ENCODE peak calls at places on chromosomes 16 and 17, in ten cellular contexts. O is K562, N is sigmoid colon, C is breast epithelium, R is GM12892, S is transverse colon, B is HCT116, J is spleen, T is GM12878, X is stomach. V is an unnamed sample.

GRCh38 chr17:72602517-72603345 is 481.9 kb downstream of the SOX9 start:
- DNase-seq in O (no peak), N (no peak), C (no peak), R (no peak), S (peak), B (peak), J (no peak), T (no peak), X (peak), V (no peak)

GRCh38 chr16:4341250-4341649 is 9.9 kb downstream of the PAM16 start:
- DNase-seq in O (no peak), N (no peak), C (no peak), R (no peak), S (no peak), B (no peak), J (no peak), T (no peak), X (no peak), V (no peak)

GRCh38 chr17:43546317-43547188 is at the start of gene ETV4:
- DNase-seq in O (peak), N (peak), C (peak), R (peak), S (peak), B (peak), J (peak), T (peak), X (peak), V (peak)

GRCh38 chr17:38702166-38702899 is 2.7 kb upstream of the MLLT6 start:
- DNase-seq in O (peak), N (peak), C (peak), R (peak), S (peak), B (peak), J (peak), T (no peak), X (peak), V (no peak)

GRCh38 chr16:80723981-80724380 is 80.4 kb downstream of the CDYL2 start:
- DNase-seq in O (no peak), N (no peak), C (no peak), R (no peak), S (no peak), B (no peak), J (no peak), T (no peak), X (no peak), V (no peak)

GRCh38 chr16:296276-296675 is 13.3 kb downstream of the PDIA2 start:
- DNase-seq in O (no peak), N (no peak), C (no peak), R (no peak), S (no peak), B (no peak), J (peak), T (no peak), X (no peak), V (no peak)

GRCh38 chr17:48427598-48427997 is 2.4 kb downstream of the SKAP1 start:
- DNase-seq in O (peak), N (no peak), C (no peak), R (peak), S (peak), B (no peak), J (no peak), T (no peak), X (no peak), V (peak)

GRCh38 chr17:45294506-45294905 is 22.3 kb downstream of the MAP3K14 start:
- DNase-seq in O (no peak), N (no peak), C (peak), R (no peak), S (no peak), B (no peak), J (no peak), T (no peak), X (peak), V (no peak)

GRCh38 chr17:47905221-47905733 is 9.2 kb downstream of the SP2 start:
- DNase-seq in O (no peak), N (peak), C (peak), R (no peak), S (peak), B (no peak), J (no peak), T (no peak), X (peak), V (no peak)

GRCh38 chr16:67040906-67041305 is 12.0 kb downstream of the CBFB start:
- DNase-seq in O (no peak), N (no peak), C (no peak), R (no peak), S (no peak), B (no peak), J (no peak), T (no peak), X (no peak), V (no peak)

GRCh38 chr17:49631496-49631895 is 46.4 kb downstream of the SPOP start:
- DNase-seq in O (no peak), N (no peak), C (no peak), R (no peak), S (no peak), B (no peak), J (no peak), T (no peak), X (no peak), V (no peak)

GRCh38 chr17:38671939-38672720 is 2.6 kb downstream of the EPOP start:
- DNase-seq in O (no peak), N (no peak), C (no peak), R (no peak), S (no peak), B (no peak), J (no peak), T (no peak), X (no peak), V (no peak)

GRCh38 chr17:35147313-35147982 is at the start of gene UNC45B:
- DNase-seq in O (no peak), N (no peak), C (no peak), R (no peak), S (no peak), B (no peak), J (peak), T (no peak), X (no peak), V (no peak)

GRCh38 chr16:4982056-4982867 is 24.1 kb downstream of the SEC14L5 start:
- DNase-seq in O (no peak), N (no peak), C (no peak), R (no peak), S (no peak), B (no peak), J (peak), T (no peak), X (no peak), V (no peak)

GRCh38 chr16:58037365-58038057 is 12.0 kb downstream of the MMP15 start:
- DNase-seq in O (no peak), N (no peak), C (no peak), R (no peak), S (no peak), B (no peak), J (no peak), T (no peak), X (no peak), V (no peak)

GRCh38 chr17:38454528-38454927 is 26.3 kb downstream of the ARHGAP23 start:
- DNase-seq in O (no peak), N (peak), C (peak), R (no peak), S (peak), B (peak), J (no peak), T (no peak), X (peak), V (no peak)

GRCh38 chr16:477287-477686 is 50.2 kb upstream of the CAPN15 start:
- DNase-seq in O (no peak), N (no peak), C (no peak), R (no peak), S (no peak), B (no peak), J (no peak), T (no peak), X (no peak), V (no peak)

DNA sequence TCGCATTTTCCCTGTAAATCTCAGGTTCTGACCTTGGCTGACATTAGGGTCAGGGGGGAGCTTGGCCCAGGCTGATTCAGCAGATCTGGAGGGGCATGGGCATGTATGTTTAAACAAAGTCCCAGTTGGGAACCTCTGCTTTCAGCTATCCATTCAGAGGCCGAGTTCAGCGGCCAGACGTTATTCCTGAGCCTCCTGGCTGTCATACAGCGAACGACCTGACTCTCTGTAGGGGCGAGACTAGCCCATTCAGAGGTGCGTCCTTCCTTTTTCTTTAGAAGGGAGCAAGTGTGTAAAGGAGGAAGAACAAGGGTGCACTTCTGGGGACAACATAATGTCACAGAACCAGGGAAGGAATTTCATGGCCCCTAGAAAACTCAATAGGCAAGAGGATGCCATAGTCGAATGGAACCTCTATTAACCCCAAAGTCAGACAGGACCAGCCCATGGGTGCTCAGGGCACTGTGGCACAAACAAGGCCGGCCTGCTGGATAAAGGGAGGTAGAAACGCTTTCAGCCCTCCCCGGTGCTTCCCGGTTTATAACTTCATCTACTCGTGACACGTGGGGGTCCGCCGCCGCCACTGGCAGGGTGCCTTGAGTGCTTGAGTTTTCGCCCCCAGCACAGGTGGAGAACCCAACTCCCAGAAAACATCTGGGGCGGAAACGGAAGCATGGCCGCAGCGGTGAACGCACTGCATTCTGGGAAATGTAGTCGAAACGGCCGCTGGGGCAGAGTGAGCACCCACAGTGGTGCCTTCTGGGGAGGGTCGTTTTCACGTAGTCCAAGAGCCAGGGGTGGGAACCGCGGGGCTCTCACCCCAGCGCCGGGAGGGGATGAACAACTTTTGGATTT is 33.2 kb upstream of the PLCG2 start:
- DNase-seq in O (peak), N (peak), C (peak), R (peak), S (peak), B (peak), J (peak), T (no peak), X (peak), V (peak)
- TF ChIP-seq POLR2A in O (peak), N (no peak), C (no peak), R (peak), S (no peak), B (peak), J (no peak), T (peak), X (no peak), V (peak)

GRCh38 chr17:17780941-17781590 is 55.7 kb downstream of the SREBF1 start:
- DNase-seq in O (no peak), N (peak), C (peak), R (no peak), S (peak), B (no peak), J (no peak), T (no peak), X (peak), V (no peak)
- TF ChIP-seq POLR2AphosphoS5 in O (no peak), N (peak), C (no peak), R (no peak), S (no peak), B (no peak), J (no peak), T (no peak), X (peak), V (no peak)

GRCh38 chr17:18964550-18964949 is 12.6 kb downstream of the SLC5A10 start:
- DNase-seq in O (no peak), N (no peak), C (no peak), R (no peak), S (no peak), B (no peak), J (no peak), T (no peak), X (no peak), V (no peak)

GRCh38 chr17:18961634-18962493 is 9.9 kb downstream of the SLC5A10 start:
- DNase-seq in O (no peak), N (no peak), C (no peak), R (peak), S (no peak), B (no peak), J (no peak), T (no peak), X (no peak), V (no peak)

GRCh38 chr17:18962494-18962815 is 10.5 kb downstream of the SLC5A10 start:
- DNase-seq in O (no peak), N (no peak), C (no peak), R (no peak), S (no peak), B (no peak), J (no peak), T (no peak), X (no peak), V (no peak)

GRCh38 chr17:18964018-18964351 is 12.0 kb downstream of the SLC5A10 start:
- DNase-seq in O (no peak), N (no peak), C (no peak), R (no peak), S (no peak), B (no peak), J (no peak), T (no peak), X (no peak), V (no peak)

GRCh38 chr17:18963126-18964017 is 11.4 kb downstream of the SLC5A10 start:
- DNase-seq in O (no peak), N (no peak), C (no peak), R (no peak), S (peak), B (no peak), J (no peak), T (no peak), X (no peak), V (no peak)
- TF ChIP-seq POLR2A in O (no peak), N (no peak), C (no peak), R (no peak), S (no peak), B (no peak), J (no peak), T (no peak), X (no peak), V (no peak)

GRCh38 chr17:58605986-58606385 is 85.9 kb downstream of the TEX14 start:
- DNase-seq in O (no peak), N (no peak), C (no peak), R (no peak), S (no peak), B (no peak), J (no peak), T (no peak), X (no peak), V (no peak)
- TF ChIP-seq POLR2AphosphoS5 in O (no peak), N (no peak), C (no peak), R (no peak), S (no peak), B (no peak), J (no peak), T (no peak), X (no peak), V (no peak)

DNA sequence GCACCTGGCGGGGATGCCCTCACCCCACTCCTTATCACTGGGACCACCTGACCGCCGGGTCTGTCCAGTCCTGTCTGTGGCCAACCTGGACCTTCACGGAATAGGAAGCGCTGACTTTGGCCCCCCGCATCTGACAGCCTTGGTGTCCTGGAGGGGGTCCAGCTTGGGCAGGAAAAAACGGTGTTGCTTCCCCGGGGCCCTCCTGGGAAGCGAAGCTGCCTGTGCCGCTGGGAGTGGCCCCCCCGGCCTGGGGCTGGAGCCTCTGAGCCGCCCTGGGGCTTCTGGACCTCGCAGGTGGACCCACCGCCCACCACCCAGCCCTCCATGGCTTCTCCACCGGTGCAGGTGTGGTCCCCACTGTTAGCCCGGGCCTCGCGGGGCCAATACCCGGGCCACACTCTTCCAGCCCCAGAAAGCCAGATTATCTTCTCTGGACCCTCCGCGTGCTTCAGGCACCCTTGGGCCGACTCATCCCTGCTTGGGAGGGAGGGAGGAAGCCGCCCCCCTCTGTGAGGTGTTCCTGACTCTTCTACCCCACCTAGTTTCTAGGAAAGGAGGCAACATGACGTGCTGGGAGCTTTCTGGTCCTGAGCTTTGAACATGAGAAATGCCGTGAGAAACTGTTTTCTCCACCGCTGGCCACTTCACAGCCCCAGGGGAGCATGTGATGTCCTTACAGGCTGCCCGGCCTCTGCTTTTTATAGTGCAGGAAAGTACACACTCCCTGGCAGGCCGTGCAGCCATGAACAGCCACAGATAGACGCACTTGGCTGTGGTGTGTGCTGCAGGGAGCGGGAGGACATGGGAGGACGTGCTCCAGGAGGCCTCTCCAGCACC is 1.1 kb downstream of the C1QTNF1 start:
- DNase-seq in O (no peak), N (peak), C (no peak), R (peak), S (peak), B (no peak), J (peak), T (no peak), X (peak), V (no peak)
- TF ChIP-seq POLR2A in O (no peak), N (no peak), C (no peak), R (no peak), S (peak), B (no peak), J (no peak), T (no peak), X (no peak), V (no peak)

DNA sequence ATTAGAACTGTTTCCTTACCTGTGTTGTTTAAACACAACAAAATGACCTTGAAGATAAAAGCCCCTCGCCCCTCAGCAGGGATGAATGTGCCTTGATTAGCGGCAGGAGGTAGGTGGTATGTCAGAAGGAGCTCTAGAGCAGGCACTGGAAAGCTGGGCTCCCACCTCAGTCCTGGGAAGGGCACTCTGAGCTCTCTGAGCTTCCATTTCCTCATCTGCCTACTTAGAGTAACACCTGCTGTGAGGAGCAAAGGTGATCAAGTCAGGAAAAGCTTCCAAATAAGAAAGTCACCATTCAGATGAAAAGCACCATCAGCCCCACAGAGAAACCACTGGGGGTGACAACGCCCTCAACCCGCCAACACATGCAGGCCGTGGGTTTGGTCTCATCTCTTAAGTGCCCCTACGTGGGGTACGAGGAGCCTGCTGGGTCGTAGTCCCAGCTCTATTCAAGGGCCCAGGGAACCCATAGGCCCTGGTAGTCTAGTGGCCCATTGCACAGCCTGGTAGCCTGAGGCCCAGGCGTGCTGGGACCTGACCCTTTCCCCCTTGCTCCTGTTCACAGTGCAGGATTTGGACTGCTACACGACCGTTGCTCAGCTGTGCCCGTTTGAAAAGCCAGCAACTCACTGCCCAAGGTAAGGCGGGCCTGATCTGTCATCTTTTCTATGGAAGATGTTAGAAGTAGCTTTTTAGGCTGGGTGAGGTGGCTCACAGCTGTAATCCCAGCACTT is 57.3 kb downstream of the CRISPLD2 start:
- DNase-seq in O (no peak), N (no peak), C (no peak), R (no peak), S (no peak), B (no peak), J (peak), T (no peak), X (no peak), V (no peak)
- TF ChIP-seq POLR2AphosphoS5 in O (no peak), N (no peak), C (no peak), R (no peak), S (no peak), B (no peak), J (peak), T (no peak), X (no peak), V (no peak)

GRCh38 chr17:31858647-31859486 is at the start of gene COPRS:
- DNase-seq in O (peak), N (peak), C (peak), R (peak), S (peak), B (peak), J (peak), T (no peak), X (peak), V (peak)
- TF ChIP-seq POLR2A in O (no peak), N (no peak), C (no peak), R (peak), S (no peak), B (peak), J (no peak), T (peak), X (no peak), V (no peak)

GRCh38 chr16:30893744-30894539 is at the start of gene BCL7C:
- DNase-seq in O (peak), N (peak), C (peak), R (peak), S (peak), B (peak), J (peak), T (no peak), X (peak), V (peak)
- TF ChIP-seq POLR2AphosphoS5 in O (peak), N (peak), C (peak), R (no peak), S (peak), B (peak), J (peak), T (no peak), X (peak), V (no peak)

V was measured in GM12891.